ENCODE peak calls at places on chromosome 22, in seven cellular contexts. Y is neural crest cell, L is fibroblast of lung, O is progenitor cell of endocrine pancreas, B is IMR-90, C is kidney, I is endothelial cell. Q is an unnamed sample.
A peak's percentile ranks its signal among the peaks of the same experiment; 100 is the strongest.

GRCh38 chr22:37082251-37082650 is 27.3 kb downstream of the TMPRSS6 start:
- DNase-seq in Y (no peak), L (no peak), O (no peak), B (peak; percentile 7), C (no peak), I (no peak), Q (no peak)

GRCh38 chr22:49524362-49524761 is 303.3 kb downstream of the BRD1 start:
- DNase-seq in Y (no peak), L (no peak), O (no peak), B (no peak), C (no peak), I (no peak), Q (no peak)

GRCh38 chr22:49650336-49651241 is 177.1 kb downstream of the BRD1 start:
- DNase-seq in Y (no peak), L (no peak), O (no peak), B (no peak), C (peak; percentile 49), I (no peak), Q (no peak)

GRCh38 chr22:28887725-28888459 is 4.5 kb downstream of the ZNRF3 start:
- DNase-seq in Y (no peak), L (no peak), O (no peak), B (no peak), C (no peak), I (no peak), Q (no peak)

GRCh38 chr22:50621948-50622722 is 5.8 kb downstream of the ARSA start:
- DNase-seq in Y (no peak), L (no peak), O (no peak), B (no peak), C (peak; percentile 62), I (no peak), Q (no peak)

GRCh38 chr22:48746789-48747425 is 1080.8 kb downstream of the BRD1 start:
- DNase-seq in Y (no peak), L (no peak), O (peak; percentile 3), B (no peak), C (peak; percentile 57), I (peak; percentile 2), Q (no peak)

GRCh38 chr22:43466710-43467109 is 54.9 kb downstream of the MPPED1 start:
- DNase-seq in Y (no peak), L (no peak), O (no peak), B (no peak), C (no peak), I (no peak), Q (no peak)

GRCh38 chr22:45101828-45102227 is 61.9 kb upstream of the NUP50 start:
- DNase-seq in Y (peak; percentile 20), L (peak; percentile 44), O (no peak), B (peak; percentile 72), C (no peak), I (peak; percentile 50), Q (no peak)

GRCh38 chr22:22886546-22886945 is 1.1 kb upstream of the IGLL5 start:
- DNase-seq in Y (no peak), L (no peak), O (no peak), B (no peak), C (no peak), I (no peak), Q (no peak)

GRCh38 chr22:46430961-46431838 is 95.7 kb downstream of the TRMU start:
- DNase-seq in Y (no peak), L (no peak), O (no peak), B (no peak), C (no peak), I (no peak), Q (no peak)
- TF ChIP-seq CTCF in Y (no peak), L (no peak), O (no peak), B (no peak), C (no peak), I (no peak), Q (no peak)

DNA sequence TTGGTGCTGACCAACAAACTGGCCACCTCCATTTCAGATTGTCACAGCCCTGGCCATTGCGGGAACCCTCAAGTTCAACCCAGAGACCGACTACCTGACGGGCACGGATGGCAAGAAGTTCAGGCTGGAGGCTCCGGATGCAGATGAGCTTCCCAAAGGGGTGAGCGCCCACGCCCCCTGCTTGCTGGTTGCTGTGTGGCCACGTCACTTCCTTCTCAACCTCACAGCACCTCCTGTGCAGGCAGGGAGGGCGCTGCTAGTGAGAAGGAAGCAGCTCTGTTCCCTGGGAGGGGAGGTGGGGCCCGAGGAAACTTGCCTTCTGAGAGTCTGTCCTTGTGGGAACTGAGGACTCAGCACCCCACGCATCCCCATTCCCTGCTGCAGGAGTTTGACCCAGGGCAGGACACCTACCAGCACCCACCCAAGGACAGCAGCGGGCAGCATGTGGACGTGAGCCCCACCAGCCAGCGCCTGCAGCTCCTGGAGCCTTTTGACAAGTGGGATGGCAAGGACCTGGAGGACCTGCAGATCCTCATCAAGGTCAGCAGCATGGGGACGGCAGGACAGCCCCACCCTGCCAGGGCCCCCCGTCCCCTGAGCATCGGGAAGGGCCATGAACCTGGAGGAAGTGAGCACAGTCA is 19.3 kb downstream of the POLR3H start:
- DNase-seq in Y (no peak), L (no peak), O (no peak), B (no peak), C (peak; percentile 81), I (no peak), Q (no peak)
- TF ChIP-seq CTCF in Y (no peak), L (no peak), O (no peak), B (no peak), C (no peak), I (no peak), Q (no peak)

GRCh38 chr22:20016734-20017621 is at the start of gene ARVCF:
- DNase-seq in Y (peak; percentile 89), L (peak; percentile 88), O (peak; percentile 87), B (peak; percentile 85), C (peak; percentile 97), I (peak; percentile 90), Q (peak; percentile 94)
- TF ChIP-seq CTCF in Y (peak; percentile 42), L (peak; percentile 3), O (peak; percentile 19), B (peak; percentile 4), C (peak; percentile 12), I (no peak), Q (no peak)

GRCh38 chr22:33564683-33565082 is 355.6 kb downstream of the LARGE1 start:
- DNase-seq in Y (no peak), L (no peak), O (no peak), B (no peak), C (no peak), I (no peak), Q (no peak)

GRCh38 chr22:33570110-33570509 is 350.2 kb downstream of the LARGE1 start:
- DNase-seq in Y (no peak), L (no peak), O (no peak), B (no peak), C (no peak), I (no peak), Q (no peak)

GRCh38 chr22:33569547-33569946 is 350.7 kb downstream of the LARGE1 start:
- DNase-seq in Y (no peak), L (no peak), O (no peak), B (no peak), C (no peak), I (no peak), Q (no peak)

GRCh38 chr22:33565580-33565995 is 354.7 kb downstream of the LARGE1 start:
- DNase-seq in Y (no peak), L (no peak), O (no peak), B (no peak), C (no peak), I (no peak), Q (no peak)

DNA sequence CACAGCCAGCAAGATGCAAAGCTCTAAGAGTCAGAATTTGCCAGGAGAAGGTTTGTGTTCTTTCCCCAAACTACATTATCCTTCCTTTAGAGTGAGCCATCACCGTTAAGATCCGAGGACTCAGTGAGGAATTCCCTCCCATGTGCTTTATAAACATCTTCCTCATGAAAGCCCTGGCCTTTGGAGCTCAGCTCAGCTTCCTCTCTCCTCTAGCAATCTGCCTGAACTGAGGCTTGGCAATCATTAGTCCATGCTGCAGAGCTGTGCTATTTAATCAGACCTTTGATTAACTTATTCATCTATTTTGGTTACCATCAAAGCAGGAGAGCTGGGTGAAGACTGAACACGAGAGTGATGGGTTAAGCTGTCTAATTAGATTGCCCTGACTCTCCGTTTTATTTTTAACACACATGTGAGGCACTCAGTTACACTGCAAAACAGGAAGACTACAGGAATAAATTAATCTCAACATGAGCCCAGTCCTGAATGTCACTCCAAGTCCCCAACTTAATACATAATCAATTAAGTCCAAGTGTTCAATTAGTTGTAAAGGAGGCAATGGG is 351.3 kb downstream of the LARGE1 start:
- DNase-seq in Y (no peak), L (no peak), O (no peak), B (peak; percentile 36), C (no peak), I (no peak), Q (no peak)
- TF ChIP-seq CTCF in Y (no peak), L (no peak), O (no peak), B (no peak), C (no peak), I (no peak), Q (no peak)

DNA sequence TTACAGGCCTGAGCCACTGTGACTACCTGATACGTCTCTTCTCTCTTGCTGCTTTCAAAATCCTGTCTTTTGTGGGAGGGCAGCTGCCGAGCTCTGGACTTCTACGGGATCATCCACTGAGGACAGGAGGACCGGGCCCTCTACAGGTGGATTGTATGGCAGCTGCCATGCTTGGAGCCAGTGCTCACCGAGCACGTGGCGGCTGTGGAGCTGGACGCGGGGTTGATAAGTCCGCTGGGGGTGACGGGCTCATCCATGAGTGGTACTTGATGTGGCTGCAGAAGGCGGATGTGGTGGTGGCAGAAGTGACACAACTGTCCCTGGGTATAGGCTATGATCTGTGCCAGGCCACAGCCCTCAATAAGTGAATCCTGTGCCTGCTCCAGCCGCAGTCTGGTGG is 1.8 kb upstream of the CYP2D6 start:
- DNase-seq in Y (no peak), L (no peak), O (no peak), B (no peak), C (peak; percentile 41), I (no peak), Q (no peak)
- TF ChIP-seq CTCF in Y (no peak), L (no peak), O (no peak), B (no peak), C (no peak), I (no peak), Q (no peak)

GRCh38 chr22:31150615-31151014 is 9.4 kb upstream of the RNF185 start:
- DNase-seq in Y (no peak), L (no peak), O (no peak), B (no peak), C (no peak), I (no peak), Q (no peak)
- TF ChIP-seq CTCF in Y (peak; percentile 57), L (peak; percentile 11), O (peak; percentile 61), B (peak; percentile 28), C (peak; percentile 30), I (peak; percentile 53), Q (no peak)